ENCODE peak calls at places on chromosomes 3 and 15, in four cellular contexts. K is DMS53, I is ureter, R is NB4. S is an unnamed sample.

GRCh38 chr3:196111939-196112386 is 30.1 kb upstream of the TFRC start:
- DNase-seq in K (no peak), I (no peak), R (no peak), S (no peak)

GRCh38 chr3:12268050-12268449 is 20.8 kb upstream of the PPARG start:
- DNase-seq in K (no peak), I (no peak), R (peak), S (no peak)

GRCh38 chr15:56042982-56043980 is 49.9 kb upstream of the NEDD4 start:
- DNase-seq in K (no peak), I (no peak), R (peak), S (peak)

GRCh38 chr3:193984378-193984777 is 151.6 kb upstream of the HES1 start:
- DNase-seq in K (no peak), I (no peak), R (no peak), S (no peak)

GRCh38 chr3:108099679-108100428 is 9.0 kb upstream of the CD47 start:
- DNase-seq in K (no peak), I (no peak), R (peak), S (no peak)

GRCh38 chr3:107524214-107525100 is 1.7 kb downstream of the BBX start:
- DNase-seq in K (peak), I (peak), R (peak), S (peak)

GRCh38 chr15:52067545-52067926 is 45.0 kb downstream of the BCL2L10 start:
- DNase-seq in K (no peak), I (no peak), R (no peak), S (no peak)

GRCh38 chr15:34013746-34014145 is 25.3 kb downstream of the AVEN start:
- DNase-seq in K (no peak), I (no peak), R (no peak), S (no peak)

GRCh38 chr3:127822166-127822835 is at the start of gene MGLL:
- DNase-seq in K (no peak), I (peak), R (no peak), S (no peak)

GRCh38 chr15:77208222-77208621 is 137.3 kb upstream of the TSPAN3 start:
- DNase-seq in K (no peak), I (no peak), R (no peak), S (no peak)